ENCODE peak calls at places on chromosomes 16 and 17, in nine cellular contexts. One of them, this sample, is unnamed.

GRCh38 chr17:61465550-61466237 is 13.5 kb downstream of the TBX4 start:
- DNase-seq in sigmoid colon: peak; percentile 36
- DNase-seq in GM12892: no peak
- DNase-seq in vagina: no peak
- DNase-seq in H54: no peak
- DNase-seq in transverse colon: no peak
- DNase-seq in adrenal gland: no peak
- DNase-seq in endothelial cell of umbilical vein: no peak
- DNase-seq in esophagus squamous epithelium: no peak
- DNase-seq in this sample: no peak

GRCh38 chr16:12459401-12459791 is 344.3 kb downstream of the CPPED1 start:
- DNase-seq in adrenal gland: peak; percentile 70
- DNase-seq in transverse colon: peak; percentile 28
- DNase-seq in GM12892: no peak
- DNase-seq in H54: no peak
- DNase-seq in esophagus squamous epithelium: no peak
- DNase-seq in sigmoid colon: peak; percentile 75
- DNase-seq in endothelial cell of umbilical vein: no peak
- DNase-seq in vagina: no peak
- DNase-seq in this sample: peak; percentile 29

GRCh38 chr16:19809121-19809635 is 75.5 kb downstream of the GPRC5B start:
- DNase-seq in sigmoid colon: peak; percentile 49
- DNase-seq in vagina: no peak
- DNase-seq in transverse colon: no peak
- DNase-seq in H54: no peak
- DNase-seq in endothelial cell of umbilical vein: no peak
- DNase-seq in adrenal gland: no peak
- DNase-seq in GM12892: no peak
- DNase-seq in esophagus squamous epithelium: no peak
- DNase-seq in this sample: peak; percentile 82

GRCh38 chr17:41664172-41664457 is 24.6 kb upstream of the EIF1 start:
- DNase-seq in adrenal gland: no peak
- DNase-seq in esophagus squamous epithelium: no peak
- DNase-seq in H54: no peak
- DNase-seq in vagina: no peak
- DNase-seq in GM12892: no peak
- DNase-seq in sigmoid colon: no peak
- DNase-seq in endothelial cell of umbilical vein: no peak
- DNase-seq in transverse colon: no peak
- DNase-seq in this sample: no peak

GRCh38 chr16:29820271-29820701 is at the start of gene MVP:
- DNase-seq in esophagus squamous epithelium: no peak
- DNase-seq in transverse colon: peak; percentile 87
- DNase-seq in adrenal gland: peak; percentile 85
- DNase-seq in sigmoid colon: peak; percentile 89
- DNase-seq in H54: no peak
- DNase-seq in GM12892: peak; percentile 73
- DNase-seq in endothelial cell of umbilical vein: peak; percentile 42
- DNase-seq in vagina: peak; percentile 90
- DNase-seq in this sample: peak; percentile 56

GRCh38 chr16:85291302-85292148 is 179.3 kb upstream of the CIBAR2 start:
- DNase-seq in esophagus squamous epithelium: no peak
- DNase-seq in GM12892: no peak
- DNase-seq in vagina: no peak
- DNase-seq in adrenal gland: no peak
- DNase-seq in endothelial cell of umbilical vein: peak; percentile 33
- DNase-seq in H54: no peak
- DNase-seq in sigmoid colon: peak; percentile 82
- DNase-seq in transverse colon: peak; percentile 68
- DNase-seq in this sample: no peak

GRCh38 chr17:42706732-42707131 is 24.4 kb downstream of the CNTNAP1 start:
- DNase-seq in endothelial cell of umbilical vein: no peak
- DNase-seq in H54: no peak
- DNase-seq in transverse colon: no peak
- DNase-seq in adrenal gland: no peak
- DNase-seq in esophagus squamous epithelium: no peak
- DNase-seq in sigmoid colon: no peak
- DNase-seq in GM12892: no peak
- DNase-seq in vagina: no peak
- DNase-seq in this sample: no peak

GRCh38 chr16:30142672-30143346 is 19.8 kb upstream of the MAPK3 start:
- DNase-seq in GM12892: no peak
- DNase-seq in endothelial cell of umbilical vein: no peak
- DNase-seq in transverse colon: no peak
- DNase-seq in adrenal gland: no peak
- DNase-seq in sigmoid colon: no peak
- DNase-seq in vagina: no peak
- DNase-seq in H54: no peak
- DNase-seq in esophagus squamous epithelium: no peak
- DNase-seq in this sample: no peak

GRCh38 chr16:2085669-2086068 is 37.9 kb downstream of the TSC2 start:
- DNase-seq in esophagus squamous epithelium: no peak
- DNase-seq in adrenal gland: no peak
- DNase-seq in endothelial cell of umbilical vein: no peak
- DNase-seq in transverse colon: no peak
- DNase-seq in H54: no peak
- DNase-seq in sigmoid colon: no peak
- DNase-seq in vagina: no peak
- DNase-seq in GM12892: no peak
- DNase-seq in this sample: no peak

GRCh38 chr16:79182618-79183017 is 417.9 kb downstream of the MAF start:
- DNase-seq in vagina: no peak
- DNase-seq in endothelial cell of umbilical vein: no peak
- DNase-seq in adrenal gland: no peak
- DNase-seq in transverse colon: no peak
- DNase-seq in sigmoid colon: no peak
- DNase-seq in GM12892: no peak
- DNase-seq in H54: no peak
- DNase-seq in esophagus squamous epithelium: no peak
- DNase-seq in this sample: no peak

GRCh38 chr17:63132509-63132911 is 166.5 kb downstream of the TANC2 start:
- DNase-seq in esophagus squamous epithelium: no peak
- DNase-seq in endothelial cell of umbilical vein: no peak
- DNase-seq in vagina: no peak
- DNase-seq in GM12892: no peak
- DNase-seq in adrenal gland: no peak
- DNase-seq in sigmoid colon: no peak
- DNase-seq in H54: no peak
- DNase-seq in transverse colon: no peak
- DNase-seq in this sample: no peak

GRCh38 chr16:84042879-84043485 is 387 bp upstream of the SLC38A8 start:
- DNase-seq in H54: no peak
- DNase-seq in esophagus squamous epithelium: no peak
- DNase-seq in GM12892: no peak
- DNase-seq in endothelial cell of umbilical vein: no peak
- DNase-seq in vagina: no peak
- DNase-seq in adrenal gland: no peak
- DNase-seq in sigmoid colon: no peak
- DNase-seq in transverse colon: no peak
- DNase-seq in this sample: no peak

GRCh38 chr16:68444058-68444657 is 4.2 kb downstream of the SMPD3 start:
- DNase-seq in adrenal gland: no peak
- DNase-seq in GM12892: no peak
- DNase-seq in sigmoid colon: no peak
- DNase-seq in transverse colon: peak; percentile 49
- DNase-seq in endothelial cell of umbilical vein: peak; percentile 44
- DNase-seq in H54: peak; percentile 35
- DNase-seq in vagina: no peak
- DNase-seq in esophagus squamous epithelium: no peak
- DNase-seq in this sample: no peak

DNA sequence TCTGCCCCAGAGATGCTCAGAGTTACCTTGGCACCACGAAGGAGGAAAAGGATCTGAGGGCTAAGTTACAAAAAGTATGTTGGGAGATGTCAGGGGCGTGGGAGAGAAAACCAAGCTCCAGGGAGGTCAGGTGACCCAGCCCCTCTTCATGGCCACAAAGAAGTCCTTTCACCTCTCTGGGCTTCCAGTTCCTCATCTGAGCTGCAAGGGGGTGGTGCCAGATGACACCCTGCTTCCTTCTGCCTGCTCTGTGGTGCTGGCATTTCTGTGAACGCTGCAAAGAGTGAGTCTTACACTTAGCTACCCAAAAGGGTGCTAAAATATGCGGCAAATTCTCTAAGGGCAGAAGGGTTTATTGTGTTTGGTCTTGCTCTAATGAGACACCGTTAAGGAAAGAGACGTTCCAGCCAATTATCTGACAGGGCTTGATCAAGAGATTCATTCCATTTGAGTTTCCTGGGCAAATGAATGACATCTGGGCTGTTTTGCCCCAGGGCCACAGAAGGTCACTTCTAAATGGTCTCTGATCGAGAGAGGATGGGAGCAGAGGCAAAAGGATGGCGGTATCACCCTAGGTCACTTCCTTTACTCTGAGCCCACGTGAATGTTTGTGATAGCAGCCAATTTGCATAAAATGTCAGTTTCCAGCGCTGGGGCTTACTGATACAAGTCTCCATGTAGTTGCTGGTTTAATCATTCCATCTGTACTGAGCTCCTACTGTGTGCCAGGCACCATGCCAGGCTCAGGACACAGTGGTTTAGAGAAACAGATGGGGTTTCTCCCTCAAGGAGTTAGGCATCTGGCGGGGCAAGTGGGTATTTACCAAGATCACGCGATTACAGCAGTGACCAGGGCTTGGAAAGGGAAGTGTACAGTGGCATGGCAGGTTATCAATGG is 210.3 kb downstream of the KATNIP start:
- DNase-seq in vagina: no peak
- DNase-seq in sigmoid colon: no peak
- DNase-seq in transverse colon: no peak
- DNase-seq in esophagus squamous epithelium: no peak
- DNase-seq in GM12892: no peak
- DNase-seq in adrenal gland: no peak
- DNase-seq in H54: no peak
- DNase-seq in endothelial cell of umbilical vein: no peak
- DNase-seq in this sample: no peak
- TF ChIP-seq POLR2A in vagina: no peak
- TF ChIP-seq POLR2A in sigmoid colon: no peak
- TF ChIP-seq POLR2A in transverse colon: no peak
- TF ChIP-seq POLR2A in esophagus squamous epithelium: no peak
- TF ChIP-seq POLR2A in GM12892: no peak
- TF ChIP-seq POLR2A in adrenal gland: no peak
- TF ChIP-seq POLR2A in H54: no peak
- TF ChIP-seq POLR2A in endothelial cell of umbilical vein: no peak
- TF ChIP-seq POLR2A in this sample: no peak

GRCh38 chr16:22423716-22424115 is 49.3 kb upstream of the CDR2 start:
- DNase-seq in adrenal gland: no peak
- DNase-seq in transverse colon: no peak
- DNase-seq in esophagus squamous epithelium: no peak
- DNase-seq in H54: no peak
- DNase-seq in vagina: no peak
- DNase-seq in sigmoid colon: no peak
- DNase-seq in endothelial cell of umbilical vein: no peak
- DNase-seq in GM12892: no peak
- DNase-seq in this sample: no peak
- TF ChIP-seq POLR2A in adrenal gland: no peak
- TF ChIP-seq POLR2A in transverse colon: no peak
- TF ChIP-seq POLR2A in esophagus squamous epithelium: no peak
- TF ChIP-seq POLR2A in H54: no peak
- TF ChIP-seq POLR2A in vagina: no peak
- TF ChIP-seq POLR2A in sigmoid colon: no peak
- TF ChIP-seq POLR2A in endothelial cell of umbilical vein: no peak
- TF ChIP-seq POLR2A in GM12892: no peak
- TF ChIP-seq POLR2A in this sample: no peak

DNA sequence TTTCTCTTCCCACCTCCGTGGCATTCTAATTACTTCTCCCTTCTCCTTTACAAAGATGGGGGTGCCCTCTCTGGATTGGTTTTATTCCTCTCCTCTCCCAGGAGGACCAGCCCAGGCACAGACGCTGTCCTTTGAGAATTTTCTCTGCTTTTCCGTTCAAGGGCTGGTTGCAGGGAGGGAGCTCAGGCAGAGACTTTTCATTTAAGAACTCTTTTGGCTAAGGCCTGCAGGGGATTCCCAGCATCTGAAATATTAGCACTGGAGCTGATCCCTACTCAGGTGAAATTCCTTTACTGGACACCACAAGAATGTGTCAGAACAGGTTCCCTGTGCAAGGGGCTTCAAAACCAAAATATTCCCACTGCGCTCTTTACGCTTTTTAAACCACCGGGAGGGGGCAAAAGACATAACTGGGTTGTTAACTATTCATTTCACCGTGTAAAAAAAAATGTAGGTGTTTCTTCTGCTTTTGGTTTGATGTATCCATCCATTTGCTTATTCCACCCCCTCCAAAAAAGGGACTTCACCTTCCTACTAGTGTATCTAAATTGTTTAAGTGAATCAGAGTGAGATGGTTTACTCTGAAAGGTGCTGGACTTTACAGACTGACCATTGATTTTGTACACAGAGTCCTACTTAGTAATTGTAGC is 1.4 kb downstream of the NFAT5 start:
- DNase-seq in endothelial cell of umbilical vein: peak; percentile 67
- DNase-seq in sigmoid colon: no peak
- DNase-seq in transverse colon: no peak
- DNase-seq in H54: no peak
- DNase-seq in esophagus squamous epithelium: no peak
- DNase-seq in vagina: no peak
- DNase-seq in GM12892: no peak
- DNase-seq in adrenal gland: no peak
- DNase-seq in this sample: no peak
- TF ChIP-seq POLR2A in endothelial cell of umbilical vein: no peak
- TF ChIP-seq POLR2A in sigmoid colon: no peak
- TF ChIP-seq POLR2A in transverse colon: no peak
- TF ChIP-seq POLR2A in H54: no peak
- TF ChIP-seq POLR2A in esophagus squamous epithelium: no peak
- TF ChIP-seq POLR2A in vagina: no peak
- TF ChIP-seq POLR2A in GM12892: no peak
- TF ChIP-seq POLR2A in adrenal gland: no peak
- TF ChIP-seq POLR2A in this sample: no peak

DNA sequence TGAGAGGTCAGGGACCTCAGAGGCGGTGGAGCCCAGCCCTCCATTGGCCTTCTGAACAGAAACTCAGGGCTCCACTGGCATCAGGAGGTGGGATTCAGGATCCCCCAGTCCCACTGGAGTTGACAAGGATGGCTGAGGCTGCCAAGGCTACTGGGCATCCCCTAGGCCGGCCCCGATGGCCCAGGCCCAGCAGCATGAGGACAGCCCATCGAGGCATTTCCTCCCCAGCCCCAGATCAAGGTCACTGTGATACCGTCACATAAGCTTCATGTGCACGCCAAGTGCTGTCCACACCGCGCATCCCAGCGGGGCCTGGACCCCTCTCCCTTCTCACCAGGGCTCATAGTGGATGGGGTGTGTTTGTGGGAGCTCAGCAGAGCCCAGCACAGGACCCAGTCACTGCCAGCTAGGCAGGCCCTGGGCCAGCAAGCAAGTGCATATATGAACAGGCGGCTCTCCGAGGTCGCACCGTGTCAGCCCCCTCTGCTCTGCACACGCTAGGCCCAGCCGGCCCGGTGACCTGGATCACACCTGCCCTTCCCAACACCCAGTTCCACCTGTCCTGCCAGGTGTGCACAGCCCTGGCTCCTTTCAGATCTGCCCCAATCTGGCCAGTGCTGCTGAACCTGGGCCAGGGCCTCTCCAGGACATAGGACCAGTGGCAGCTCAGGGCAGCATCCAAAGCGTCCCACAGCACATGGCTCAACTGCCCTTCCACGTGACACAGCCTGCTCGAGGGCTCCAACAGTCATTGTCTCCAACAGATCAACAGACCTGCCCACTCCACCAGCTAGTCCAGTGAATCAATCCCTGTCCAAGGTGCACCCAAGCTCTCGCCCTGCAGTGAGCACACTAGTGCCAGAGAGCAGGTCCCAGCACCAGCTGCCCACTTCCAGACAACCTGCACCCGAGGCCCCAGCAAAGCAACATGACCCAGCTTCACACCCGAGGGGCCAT is 32.8 kb upstream of the RASD1 start:
- DNase-seq in H54: no peak
- DNase-seq in transverse colon: no peak
- DNase-seq in endothelial cell of umbilical vein: no peak
- DNase-seq in vagina: no peak
- DNase-seq in adrenal gland: no peak
- DNase-seq in sigmoid colon: no peak
- DNase-seq in GM12892: no peak
- DNase-seq in esophagus squamous epithelium: no peak
- DNase-seq in this sample: no peak
- TF ChIP-seq POLR2A in H54: no peak
- TF ChIP-seq POLR2A in transverse colon: no peak
- TF ChIP-seq POLR2A in endothelial cell of umbilical vein: no peak
- TF ChIP-seq POLR2A in vagina: no peak
- TF ChIP-seq POLR2A in adrenal gland: no peak
- TF ChIP-seq POLR2A in sigmoid colon: no peak
- TF ChIP-seq POLR2A in GM12892: no peak
- TF ChIP-seq POLR2A in esophagus squamous epithelium: no peak
- TF ChIP-seq POLR2A in this sample: no peak